ENCODE peak calls at places on chromosomes 12 and 14, in five cellular contexts. One of them, this sample, is unnamed.

GRCh38 chr14:75457024-75457390 is 29.2 kb downstream of the JDP2 start:
- DNase-seq in upper lobe of right lung: no peak
- DNase-seq in HCT116: no peak
- DNase-seq in tibial nerve: no peak
- DNase-seq in PC-3: no peak
- DNase-seq in this sample: no peak

GRCh38 chr14:41607119-41607785 is 576 bp downstream of the LRFN5 start:
- DNase-seq in upper lobe of right lung: no peak
- DNase-seq in HCT116: no peak
- DNase-seq in tibial nerve: no peak
- DNase-seq in PC-3: no peak
- DNase-seq in this sample: peak; percentile 19

GRCh38 chr12:110109037-110109836 is 14.9 kb upstream of the IFT81 start:
- DNase-seq in upper lobe of right lung: peak; percentile 77
- DNase-seq in HCT116: no peak
- DNase-seq in tibial nerve: peak; percentile 97
- DNase-seq in PC-3: peak; percentile 96
- DNase-seq in this sample: peak; percentile 100

GRCh38 chr14:24368215-24368561 is 204 bp downstream of the NFATC4 start:
- DNase-seq in upper lobe of right lung: no peak
- DNase-seq in HCT116: no peak
- DNase-seq in tibial nerve: no peak
- DNase-seq in PC-3: no peak
- DNase-seq in this sample: no peak

GRCh38 chr12:32918890-32919791 is 22.6 kb upstream of the PKP2 start:
- DNase-seq in upper lobe of right lung: no peak
- DNase-seq in HCT116: no peak
- DNase-seq in tibial nerve: no peak
- DNase-seq in PC-3: peak; percentile 72
- DNase-seq in this sample: peak; percentile 49

GRCh38 chr12:98578392-98578791 is 15.1 kb upstream of the SLC25A3 start:
- DNase-seq in upper lobe of right lung: no peak
- DNase-seq in HCT116: no peak
- DNase-seq in tibial nerve: no peak
- DNase-seq in PC-3: no peak
- DNase-seq in this sample: no peak

GRCh38 chr12:98973395-98973794 is 328.3 kb downstream of the APAF1 start:
- DNase-seq in upper lobe of right lung: no peak
- DNase-seq in HCT116: peak; percentile 37
- DNase-seq in tibial nerve: no peak
- DNase-seq in PC-3: peak; percentile 63
- DNase-seq in this sample: peak; percentile 42

GRCh38 chr14:61388173-61388975 is 67.0 kb downstream of the PRKCH start:
- DNase-seq in upper lobe of right lung: no peak
- DNase-seq in HCT116: peak; percentile 26
- DNase-seq in tibial nerve: no peak
- DNase-seq in PC-3: peak; percentile 90
- DNase-seq in this sample: no peak

GRCh38 chr12:12938541-12938940 is 13.4 kb downstream of the GPRC5D start:
- DNase-seq in upper lobe of right lung: no peak
- DNase-seq in HCT116: no peak
- DNase-seq in tibial nerve: no peak
- DNase-seq in PC-3: no peak
- DNase-seq in this sample: no peak

GRCh38 chr12:61291647-61292046 is 968.6 kb upstream of the USP15 start:
- DNase-seq in upper lobe of right lung: no peak
- DNase-seq in HCT116: no peak
- DNase-seq in tibial nerve: no peak
- DNase-seq in PC-3: peak; percentile 24
- DNase-seq in this sample: peak; percentile 2

GRCh38 chr12:97960741-97961608 is 498.4 kb downstream of the RMST start:
- DNase-seq in upper lobe of right lung: no peak
- DNase-seq in HCT116: peak; percentile 8
- DNase-seq in tibial nerve: peak; percentile 17
- DNase-seq in PC-3: peak; percentile 36
- DNase-seq in this sample: peak; percentile 2

GRCh38 chr14:53955234-53955556 is 1.4 kb downstream of the BMP4 start:
- DNase-seq in upper lobe of right lung: no peak
- DNase-seq in HCT116: no peak
- DNase-seq in tibial nerve: no peak
- DNase-seq in PC-3: no peak
- DNase-seq in this sample: no peak

GRCh38 chr14:53953828-53954550 is 2.6 kb downstream of the BMP4 start:
- DNase-seq in upper lobe of right lung: peak; percentile 77
- DNase-seq in HCT116: no peak
- DNase-seq in tibial nerve: peak; percentile 38
- DNase-seq in PC-3: peak; percentile 60
- DNase-seq in this sample: peak; percentile 50

GRCh38 chr14:53955671-53956426 is 776 bp downstream of the BMP4 start:
- DNase-seq in upper lobe of right lung: peak; percentile 87
- DNase-seq in HCT116: no peak
- DNase-seq in tibial nerve: no peak
- DNase-seq in PC-3: no peak
- DNase-seq in this sample: peak; percentile 56

GRCh38 chr14:53953002-53953827 is 3.4 kb downstream of the BMP4 start:
- DNase-seq in upper lobe of right lung: peak; percentile 94
- DNase-seq in HCT116: no peak
- DNase-seq in tibial nerve: peak; percentile 80
- DNase-seq in PC-3: peak; percentile 88
- DNase-seq in this sample: peak; percentile 80

DNA sequence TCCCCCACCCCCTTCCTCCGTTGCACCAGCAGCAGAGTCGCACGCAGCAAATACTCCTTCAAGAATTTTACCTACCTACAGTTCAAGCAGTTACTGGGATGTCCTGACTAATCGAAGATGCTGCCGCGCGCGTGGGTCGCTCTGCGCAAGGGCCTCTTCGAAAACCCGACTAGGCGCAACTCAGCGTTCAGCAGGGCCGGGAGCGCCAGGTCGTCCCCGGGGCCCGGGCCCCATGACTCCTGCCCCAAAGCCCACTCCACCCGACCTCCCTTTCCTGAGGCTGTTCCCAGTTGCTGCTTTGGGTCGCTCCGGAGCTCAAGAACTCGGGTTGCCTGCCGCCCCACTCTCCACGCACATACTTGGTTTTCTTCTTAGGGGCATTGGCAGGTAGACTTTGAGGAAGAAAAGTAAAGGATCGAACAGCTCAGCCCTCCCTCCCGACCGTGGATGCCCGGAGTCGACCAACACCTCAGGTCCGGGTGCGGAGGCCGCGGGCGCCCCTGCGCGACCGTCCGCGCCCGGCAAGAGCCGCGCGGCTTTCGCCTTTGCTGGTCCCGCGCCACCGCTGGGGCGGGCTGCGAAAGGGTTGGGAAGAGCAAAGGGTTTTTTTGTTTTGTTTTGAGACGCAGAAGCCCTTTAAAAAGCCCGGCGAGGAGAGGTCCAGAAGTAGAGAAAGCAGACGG is 1.9 kb downstream of the BMP4 start:
- DNase-seq in upper lobe of right lung: peak; percentile 69
- DNase-seq in HCT116: no peak
- DNase-seq in tibial nerve: peak; percentile 30
- DNase-seq in PC-3: peak; percentile 44
- DNase-seq in this sample: peak; percentile 45
- TF ChIP-seq CTCF in upper lobe of right lung: no peak
- TF ChIP-seq CTCF in HCT116: no peak
- TF ChIP-seq CTCF in tibial nerve: no peak
- TF ChIP-seq CTCF in PC-3: peak; percentile 49
- TF ChIP-seq CTCF in this sample: no peak

DNA sequence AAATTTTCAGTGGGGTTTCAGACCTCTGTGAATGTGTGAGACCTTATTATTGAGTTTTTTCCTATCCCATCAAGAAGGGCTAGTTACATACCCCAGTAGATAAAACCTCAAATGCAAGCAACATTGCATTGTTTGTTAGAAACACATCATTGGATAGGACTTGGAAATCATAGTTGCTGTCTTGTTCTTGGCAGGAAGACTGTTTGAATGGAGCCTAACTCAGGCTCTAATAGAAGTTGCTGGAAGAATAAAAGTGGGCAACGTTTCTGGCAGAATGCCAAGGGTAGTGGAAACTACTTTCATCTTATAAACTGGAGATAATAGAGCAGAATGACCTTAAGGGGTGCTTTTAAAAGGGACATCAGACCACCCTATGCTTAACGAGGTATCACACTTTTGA is 9.8 kb upstream of the PTHLH start:
- DNase-seq in upper lobe of right lung: no peak
- DNase-seq in HCT116: no peak
- DNase-seq in tibial nerve: no peak
- DNase-seq in PC-3: peak; percentile 83
- DNase-seq in this sample: no peak
- H3K4me1 ChIP-seq in upper lobe of right lung: no peaks in the 10 kb centered on the region
- H3K4me1 ChIP-seq in HCT116: no peaks in the 10 kb centered on the region
- H3K4me1 ChIP-seq in tibial nerve: no peaks in the 10 kb centered on the region
- H3K4me1 ChIP-seq in PC-3: peaks cover 47% of the 10 kb centered on the region
- H3K4me1 ChIP-seq in this sample: peaks cover 2% of the 10 kb centered on the region

GRCh38 chr14:100898465-100898864 is 5.1 kb downstream of the RTL1 start:
- DNase-seq in upper lobe of right lung: peak; percentile 28
- DNase-seq in HCT116: no peak
- DNase-seq in tibial nerve: no peak
- DNase-seq in PC-3: no peak
- DNase-seq in this sample: no peak

GRCh38 chr14:100900837-100901390 is 2.6 kb downstream of the RTL1 start:
- DNase-seq in upper lobe of right lung: no peak
- DNase-seq in HCT116: peak; percentile 41
- DNase-seq in tibial nerve: no peak
- DNase-seq in PC-3: peak; percentile 48
- DNase-seq in this sample: no peak

GRCh38 chr14:100898935-100899840 is 4.3 kb downstream of the RTL1 start:
- DNase-seq in upper lobe of right lung: peak; percentile 27
- DNase-seq in HCT116: no peak
- DNase-seq in tibial nerve: no peak
- DNase-seq in PC-3: no peak
- DNase-seq in this sample: no peak

GRCh38 chr14:100901391-100902183 is 1.9 kb downstream of the RTL1 start:
- DNase-seq in upper lobe of right lung: no peak
- DNase-seq in HCT116: no peak
- DNase-seq in tibial nerve: no peak
- DNase-seq in PC-3: no peak
- DNase-seq in this sample: no peak

DNA sequence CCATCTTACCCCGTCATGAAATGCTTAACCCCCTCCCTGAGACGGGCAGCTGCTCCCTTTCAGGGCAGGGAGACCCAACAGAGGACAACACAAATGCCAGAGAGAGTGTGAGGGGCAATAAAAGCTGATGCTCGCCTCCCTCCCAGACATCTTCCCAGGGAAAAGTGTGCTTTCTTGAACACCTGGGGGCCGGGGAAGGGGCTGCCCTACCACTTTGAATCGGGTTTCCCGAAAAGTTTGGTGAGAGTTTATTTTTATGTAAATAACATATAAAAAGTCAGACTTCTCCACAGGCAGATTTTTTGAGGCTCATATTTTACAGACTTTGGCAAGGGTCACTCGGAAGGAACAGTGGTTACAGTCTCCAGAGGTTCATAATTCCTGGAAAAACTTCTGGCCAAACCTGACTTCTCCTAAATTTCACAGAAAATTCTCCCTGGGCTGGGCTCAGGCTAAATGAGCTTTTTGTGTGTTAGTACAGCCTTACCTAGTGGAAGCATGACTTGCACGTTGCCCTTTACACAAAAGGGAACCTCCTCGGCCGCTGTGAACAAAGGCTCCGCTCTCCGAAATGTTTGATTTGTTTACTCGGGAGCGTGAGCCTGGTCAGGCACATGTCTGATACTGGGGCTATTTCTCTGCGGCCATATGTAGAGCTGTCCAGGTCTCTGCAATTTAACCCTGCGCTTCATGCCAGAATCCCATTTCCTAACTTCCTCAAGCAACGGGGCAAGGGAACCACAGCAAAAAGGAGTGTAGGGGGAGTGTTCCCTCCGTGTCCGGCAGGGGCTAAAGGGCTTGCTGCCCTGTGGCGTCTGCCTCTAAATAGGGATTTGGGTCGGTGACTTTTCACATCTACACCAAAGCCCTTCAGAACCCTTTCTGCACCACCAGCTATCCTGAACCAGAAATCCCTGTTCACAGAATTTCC is 3.4 kb downstream of the RTL1 start:
- DNase-seq in upper lobe of right lung: no peak
- DNase-seq in HCT116: no peak
- DNase-seq in tibial nerve: peak; percentile 14
- DNase-seq in PC-3: peak; percentile 26
- DNase-seq in this sample: no peak
- TF ChIP-seq CTCF in upper lobe of right lung: no peak
- TF ChIP-seq CTCF in HCT116: no peak
- TF ChIP-seq CTCF in tibial nerve: no peak
- TF ChIP-seq CTCF in PC-3: no peak
- TF ChIP-seq CTCF in this sample: peak; percentile 10

GRCh38 chr12:27505124-27505523 is 18.9 kb upstream of the PPFIBP1 start:
- DNase-seq in upper lobe of right lung: no peak
- DNase-seq in HCT116: no peak
- DNase-seq in tibial nerve: no peak
- DNase-seq in PC-3: no peak
- DNase-seq in this sample: peak; percentile 67

GRCh38 chr12:27506645-27507189 is 17.3 kb upstream of the PPFIBP1 start:
- DNase-seq in upper lobe of right lung: no peak
- DNase-seq in HCT116: no peak
- DNase-seq in tibial nerve: no peak
- DNase-seq in PC-3: no peak
- DNase-seq in this sample: no peak

GRCh38 chr12:27504506-27504905 is 19.5 kb upstream of the PPFIBP1 start:
- DNase-seq in upper lobe of right lung: no peak
- DNase-seq in HCT116: no peak
- DNase-seq in tibial nerve: no peak
- DNase-seq in PC-3: no peak
- DNase-seq in this sample: no peak

GRCh38 chr12:27509032-27509431 is 15.0 kb upstream of the PPFIBP1 start:
- DNase-seq in upper lobe of right lung: no peak
- DNase-seq in HCT116: no peak
- DNase-seq in tibial nerve: no peak
- DNase-seq in PC-3: no peak
- DNase-seq in this sample: no peak

GRCh38 chr12:27505771-27506170 is 18.2 kb upstream of the PPFIBP1 start:
- DNase-seq in upper lobe of right lung: no peak
- DNase-seq in HCT116: no peak
- DNase-seq in tibial nerve: no peak
- DNase-seq in PC-3: no peak
- DNase-seq in this sample: no peak
- H3K4me1 ChIP-seq in upper lobe of right lung: no peaks in the 10 kb centered on the region
- H3K4me1 ChIP-seq in HCT116: no peaks in the 10 kb centered on the region
- H3K4me1 ChIP-seq in tibial nerve: no peaks in the 10 kb centered on the region
- H3K4me1 ChIP-seq in PC-3: no peaks in the 10 kb centered on the region
- H3K4me1 ChIP-seq in this sample: peaks cover 3% of the 10 kb centered on the region

GRCh38 chr12:130051900-130052299 is 110.4 kb upstream of the FZD10 start:
- DNase-seq in upper lobe of right lung: peak; percentile 40
- DNase-seq in HCT116: no peak
- DNase-seq in tibial nerve: no peak
- DNase-seq in PC-3: no peak
- DNase-seq in this sample: no peak
- TF ChIP-seq CTCF in upper lobe of right lung: no peak
- TF ChIP-seq CTCF in HCT116: no peak
- TF ChIP-seq CTCF in tibial nerve: no peak
- TF ChIP-seq CTCF in PC-3: no peak
- TF ChIP-seq CTCF in this sample: no peak